ENCODE peak calls at places on chromosome 5, in seven cellular contexts. K is NCI-H1417, H is H1, O is neuronal stem cell, E is myocyte, M is Caki2, T is hepatic stellate cell. S is an unnamed sample.
A peak's percentile ranks its signal among the peaks of the same experiment; 100 is the strongest.

GRCh38 chr5:138753794-138754698 is 821 bp downstream of the CTNNA1 start:
- DNase-seq in K (peak; percentile 71), H (no peak), O (peak; percentile 42), E (peak; percentile 93), M (peak; percentile 83), T (peak; percentile 82), S (peak; percentile 83)

GRCh38 chr5:125235995-125236394 is 489.6 kb upstream of the ZNF608 start:
- DNase-seq in K (no peak), H (no peak), O (no peak), E (no peak), M (no peak), T (no peak), S (no peak)

GRCh38 chr5:10975915-10976314 is 214.9 kb upstream of the DAP start:
- DNase-seq in K (no peak), H (no peak), O (no peak), E (peak; percentile 38), M (no peak), T (no peak), S (peak; percentile 49)

GRCh38 chr5:55141945-55142690 is 17.9 kb upstream of the GPX8 start:
- DNase-seq in K (no peak), H (no peak), O (no peak), E (peak; percentile 25), M (no peak), T (no peak), S (no peak)

GRCh38 chr5:73964352-73964751 is 338.4 kb downstream of the ARHGEF28 start:
- DNase-seq in K (no peak), H (no peak), O (no peak), E (no peak), M (no peak), T (no peak), S (no peak)

GRCh38 chr5:36305571-36306326 is 4.0 kb upstream of the RANBP3L start:
- DNase-seq in K (peak; percentile 46), H (no peak), O (no peak), E (peak; percentile 67), M (peak; percentile 28), T (no peak), S (peak; percentile 24)

GRCh38 chr5:121182788-121183490 is 668.7 kb upstream of the FTMT start:
- DNase-seq in K (no peak), H (no peak), O (no peak), E (no peak), M (no peak), T (no peak), S (no peak)

GRCh38 chr5:149162401-149163084 is 21.2 kb downstream of the ABLIM3 start:
- DNase-seq in K (no peak), H (no peak), O (no peak), E (no peak), M (peak; percentile 60), T (no peak), S (peak; percentile 71)

GRCh38 chr5:153745778-153746420 is 255.4 kb downstream of the GRIA1 start:
- DNase-seq in K (no peak), H (no peak), O (no peak), E (no peak), M (no peak), T (no peak), S (no peak)

GRCh38 chr5:59062986-59063683 is 480.3 kb downstream of the RAB3C start:
- DNase-seq in K (no peak), H (no peak), O (no peak), E (peak; percentile 40), M (peak; percentile 79), T (no peak), S (peak; percentile 12)

GRCh38 chr5:77209495-77210090 is 887 bp upstream of the PDE8B start:
- DNase-seq in K (no peak), H (no peak), O (no peak), E (no peak), M (no peak), T (no peak), S (no peak)

GRCh38 chr5:170291324-170291847 is 6.2 kb downstream of the LCP2 start:
- DNase-seq in K (no peak), H (no peak), O (no peak), E (no peak), M (no peak), T (no peak), S (no peak)

GRCh38 chr5:14142202-14142855 is 813 bp upstream of the TRIO start:
- DNase-seq in K (peak; percentile 34), H (no peak), O (no peak), E (no peak), M (peak; percentile 43), T (peak; percentile 34), S (no peak)

GRCh38 chr5:168424506-168425298 is 61.6 kb upstream of the RARS1 start:
- DNase-seq in K (no peak), H (no peak), O (no peak), E (no peak), M (no peak), T (no peak), S (peak; percentile 23)

GRCh38 chr5:43729846-43730478 is 127.0 kb downstream of the NNT start:
- DNase-seq in K (no peak), H (no peak), O (peak; percentile 4), E (peak; percentile 59), M (no peak), T (no peak), S (peak; percentile 57)

GRCh38 chr5:120769291-120769872 is 305.3 kb downstream of the PRR16 start:
- DNase-seq in K (no peak), H (no peak), O (no peak), E (no peak), M (no peak), T (no peak), S (no peak)

GRCh38 chr5:72597456-72597948 is 90.3 kb upstream of the ZNF366 start:
- DNase-seq in K (no peak), H (no peak), O (no peak), E (peak; percentile 88), M (peak; percentile 44), T (peak; percentile 55), S (peak; percentile 65)

GRCh38 chr5:83528439-83528769 is 56.9 kb downstream of the VCAN start:
- DNase-seq in K (no peak), H (no peak), O (no peak), E (no peak), M (no peak), T (no peak), S (no peak)

GRCh38 chr5:114325552-114325951 is 36.3 kb upstream of the KCNN2 start:
- DNase-seq in K (no peak), H (no peak), O (no peak), E (no peak), M (no peak), T (no peak), S (no peak)

GRCh38 chr5:145347026-145347616 is 488.0 kb downstream of the PRELID2 start:
- DNase-seq in K (no peak), H (no peak), O (peak; percentile 42), E (peak; percentile 64), M (no peak), T (peak; percentile 22), S (peak; percentile 20)

GRCh38 chr5:93924628-93925027 is 183.2 kb upstream of the POU5F2 start:
- DNase-seq in K (no peak), H (no peak), O (no peak), E (peak; percentile 32), M (no peak), T (no peak), S (no peak)

GRCh38 chr5:159459951-159460538 is 129.8 kb upstream of the IL12B start:
- DNase-seq in K (peak; percentile 2), H (no peak), O (no peak), E (no peak), M (no peak), T (no peak), S (no peak)

GRCh38 chr5:8700222-8700621 is 831.3 kb downstream of the MTRR start:
- DNase-seq in K (no peak), H (no peak), O (no peak), E (no peak), M (no peak), T (no peak), S (no peak)

GRCh38 chr5:93621340-93621872 is 38.4 kb downstream of the NR2F1 start:
- DNase-seq in K (peak; percentile 85), H (no peak), O (peak; percentile 78), E (peak; percentile 89), M (peak; percentile 85), T (peak; percentile 80), S (peak; percentile 49)

GRCh38 chr5:53482717-53483638 is 2.5 kb downstream of the FST start:
- DNase-seq in K (peak; percentile 5), H (no peak), O (peak; percentile 40), E (peak; percentile 28), M (no peak), T (peak; percentile 23), S (no peak)

GRCh38 chr5:57097526-57097925 is 76.3 kb upstream of the GPBP1 start:
- DNase-seq in K (no peak), H (no peak), O (no peak), E (no peak), M (no peak), T (no peak), S (no peak)

S was measured in RCC 7860.